ENCODE peak calls at places on chromosome 13, in four cellular contexts. L is A549, P is GM12878, Z is K562. Q is an unnamed sample.

GRCh38 chr13:106772202-106772601 is 204.3 kb upstream of the ARGLU1 start:
- DNase-seq in P (no peak), Z (no peak), L (no peak), Q (no peak)

GRCh38 chr13:62212246-62212645 is 796.6 kb upstream of the PCDH20 start:
- DNase-seq in Z (no peak), L (no peak), P (no peak), Q (no peak)

GRCh38 chr13:24923305-24923640 is 159.3 kb downstream of the RNF17 start:
- DNase-seq in Z (no peak), L (no peak), P (peak), Q (peak)

GRCh38 chr13:79245937-79246574 is 160.0 kb downstream of the RBM26 start:
- DNase-seq in Z (no peak), P (peak), L (no peak), Q (no peak)

GRCh38 chr13:112202266-112202665 is 135.3 kb downstream of the SOX1 start:
- DNase-seq in Z (no peak), P (no peak), L (no peak), Q (no peak)

GRCh38 chr13:54611400-54611799 is 1582.8 kb downstream of the OLFM4 start:
- DNase-seq in L (no peak), Z (no peak), P (no peak), Q (no peak)

GRCh38 chr13:46168341-46168740 is 13.6 kb downstream of the LCP1 start:
- DNase-seq in Z (no peak), P (no peak), L (no peak), Q (no peak)

GRCh38 chr13:43331676-43332075 is 308.3 kb downstream of the DNAJC15 start:
- DNase-seq in Z (no peak), L (no peak), P (no peak), Q (no peak)

GRCh38 chr13:33441015-33441414 is 155.5 kb upstream of the STARD13 start:
- DNase-seq in L (peak), Z (no peak), P (no peak), Q (peak)

GRCh38 chr13:112875627-112876026 is 93.4 kb upstream of the MCF2L start:
- DNase-seq in P (no peak), L (no peak), Z (no peak), Q (no peak)

GRCh38 chr13:76338003-76338402 is 548.2 kb downstream of the KCTD12 start:
- DNase-seq in L (no peak), Z (no peak), P (no peak), Q (no peak)

GRCh38 chr13:76210262-76210661 is 574.1 kb downstream of the LMO7 start:
- DNase-seq in L (no peak), P (no peak), Z (no peak), Q (no peak)

GRCh38 chr13:83150616-83151307 is 731.5 kb downstream of the SLITRK1 start:
- DNase-seq in P (no peak), L (no peak), Z (no peak), Q (no peak)

GRCh38 chr13:40175639-40176038 is 490.8 kb downstream of the FOXO1 start:
- DNase-seq in P (no peak), L (no peak), Z (no peak), Q (no peak)

GRCh38 chr13:30196025-30196424 is 111.3 kb downstream of the KATNAL1 start:
- DNase-seq in L (no peak), Z (no peak), P (no peak), Q (peak)
- TF ChIP-seq REST in L (no peak), Z (no peak), P (no peak), Q (no peak)

DNA sequence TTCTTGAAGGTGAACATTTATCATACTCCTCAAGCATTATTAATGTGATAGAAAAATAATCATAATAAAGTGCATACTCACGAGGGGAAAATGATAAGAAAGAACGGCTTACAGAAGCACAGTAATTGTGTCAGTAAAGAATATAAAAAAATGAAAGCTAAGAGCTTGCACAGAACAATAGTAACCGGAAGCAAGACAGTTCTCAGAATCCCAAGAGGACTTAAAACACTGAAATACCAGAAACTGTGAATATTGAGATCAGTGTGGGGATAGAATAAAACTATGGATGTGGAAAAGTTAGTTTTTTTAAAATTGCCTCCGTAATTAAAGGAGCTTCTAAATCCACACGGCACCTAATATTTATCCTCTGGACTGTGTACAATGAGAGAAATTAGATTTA is 482.7 kb downstream of the SLITRK6 start:
- DNase-seq in L (no peak), P (no peak), Z (no peak), Q (no peak)
- H3K4me3 ChIP-seq in L (no peak), P (no peak), Z (no peak), Q (no peak)

DNA sequence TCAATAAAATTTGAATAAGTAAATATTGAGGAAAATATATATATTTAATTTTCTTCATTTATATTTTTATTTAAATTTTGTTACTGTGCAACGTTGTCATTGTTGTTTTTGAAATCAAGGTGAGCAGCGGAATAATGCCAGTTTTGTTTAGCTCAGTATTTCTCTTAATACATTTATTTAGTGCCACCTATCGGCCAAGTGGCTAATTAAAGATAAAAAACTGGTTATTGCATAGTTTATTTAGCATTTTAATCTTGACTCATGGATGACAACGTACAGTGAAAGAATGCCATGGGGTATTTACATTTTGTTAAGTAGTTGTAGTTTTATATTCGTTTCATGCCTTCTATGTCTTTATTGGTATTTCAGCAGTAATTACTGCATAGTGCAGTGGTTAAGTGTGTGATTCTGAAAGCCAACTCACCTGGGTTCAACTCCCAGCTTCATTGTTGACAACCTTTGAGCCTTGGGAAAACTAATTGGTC is 265.9 kb downstream of the MYO16 start:
- DNase-seq in L (peak), P (no peak), Z (no peak), Q (peak)
- TF ChIP-seq RCOR1 in L (no peak), P (no peak), Z (no peak), Q (no peak)

GRCh38 chr13:77697208-77698103 is at the start of gene SLAIN1:
- DNase-seq in L (peak), Z (peak), P (no peak), Q (peak)

GRCh38 chr13:77696006-77696862 is 1.3 kb upstream of the SLAIN1 start:
- DNase-seq in Z (peak), P (no peak), L (no peak), Q (peak)

GRCh38 chr13:77699059-77699680 is 1.7 kb downstream of the SLAIN1 start:
- DNase-seq in Z (no peak), L (no peak), P (no peak), Q (no peak)

GRCh38 chr13:77696863-77697207 is 652 bp upstream of the SLAIN1 start:
- DNase-seq in P (no peak), Z (no peak), L (no peak), Q (no peak)

GRCh38 chr13:77698211-77699058 is 948 bp downstream of the SLAIN1 start:
- DNase-seq in L (no peak), Z (peak), P (no peak), Q (peak)
- TF ChIP-seq REST in L (no peak), Z (no peak), P (no peak), Q (no peak)

GRCh38 chr13:109156181-109156935 is 526.9 kb downstream of the MYO16 start:
- DNase-seq in Z (no peak), L (peak), P (no peak), Q (no peak)
- H3K4me3 ChIP-seq in Z (no peak), L (no peak), P (no peak), Q (peak)

DNA sequence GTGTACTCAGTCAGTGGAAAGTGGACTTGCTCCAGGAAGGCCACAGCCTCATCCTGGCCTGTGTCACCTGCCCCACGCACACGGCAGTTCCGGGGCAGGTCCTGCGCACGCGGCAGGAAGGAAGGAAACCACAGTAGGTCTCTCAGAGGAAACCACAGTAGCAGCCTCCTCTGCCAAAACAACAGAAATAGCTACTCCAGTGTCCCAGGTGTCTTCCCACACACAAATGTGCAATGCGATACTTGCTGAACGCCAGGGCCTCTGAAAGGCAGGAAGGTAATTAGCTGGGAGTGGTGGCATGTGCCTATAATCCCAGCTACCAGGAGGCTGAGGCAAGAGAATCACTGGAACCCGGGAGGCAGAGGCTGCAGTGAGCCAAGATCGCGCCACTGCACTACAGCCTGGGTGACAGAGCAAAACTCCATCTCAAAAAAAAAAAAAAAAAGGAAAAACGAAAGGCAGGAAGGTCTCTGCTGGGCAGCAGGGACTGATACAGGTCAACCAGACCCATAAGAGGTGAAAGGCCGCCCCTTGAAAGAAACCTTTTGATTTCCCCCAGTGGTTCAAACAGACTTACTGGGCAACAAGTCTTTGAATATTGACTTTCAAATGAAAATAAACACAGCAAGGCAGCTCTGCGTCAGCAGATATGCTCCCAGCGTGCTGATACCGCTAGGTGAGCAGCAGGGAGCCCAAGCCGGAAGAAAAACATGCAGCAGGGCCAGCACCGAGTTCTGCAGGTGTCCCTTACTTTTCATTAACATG is 49.5 kb downstream of the CRYL1 start:
- DNase-seq in Z (no peak), P (peak), L (no peak), Q (no peak)
- TF ChIP-seq RCOR1 in Z (no peak), P (no peak), L (no peak), Q (no peak)

DNA sequence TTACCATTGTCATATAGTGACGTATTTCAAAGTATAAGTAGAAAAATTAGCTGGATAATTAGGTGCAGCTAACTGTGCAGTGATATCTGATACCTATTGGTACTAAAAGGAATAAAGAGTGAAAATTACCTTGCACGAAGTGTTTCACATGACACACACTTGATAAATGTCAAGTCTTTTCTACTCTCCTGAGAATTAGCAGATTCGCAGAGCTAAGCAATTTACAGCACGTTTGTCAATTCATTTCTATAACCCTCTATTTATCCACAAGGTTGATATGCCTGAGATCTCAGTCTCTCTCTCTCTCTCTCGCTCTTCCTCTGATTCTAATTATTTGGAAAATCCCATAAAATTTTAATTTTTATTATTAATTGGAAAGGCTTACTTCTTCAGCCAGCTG is 1109.0 kb downstream of the EFNB2 start:
- DNase-seq in L (no peak), Z (no peak), P (no peak), Q (no peak)
- TF ChIP-seq REST in L (no peak), Z (no peak), P (no peak), Q (no peak)

DNA sequence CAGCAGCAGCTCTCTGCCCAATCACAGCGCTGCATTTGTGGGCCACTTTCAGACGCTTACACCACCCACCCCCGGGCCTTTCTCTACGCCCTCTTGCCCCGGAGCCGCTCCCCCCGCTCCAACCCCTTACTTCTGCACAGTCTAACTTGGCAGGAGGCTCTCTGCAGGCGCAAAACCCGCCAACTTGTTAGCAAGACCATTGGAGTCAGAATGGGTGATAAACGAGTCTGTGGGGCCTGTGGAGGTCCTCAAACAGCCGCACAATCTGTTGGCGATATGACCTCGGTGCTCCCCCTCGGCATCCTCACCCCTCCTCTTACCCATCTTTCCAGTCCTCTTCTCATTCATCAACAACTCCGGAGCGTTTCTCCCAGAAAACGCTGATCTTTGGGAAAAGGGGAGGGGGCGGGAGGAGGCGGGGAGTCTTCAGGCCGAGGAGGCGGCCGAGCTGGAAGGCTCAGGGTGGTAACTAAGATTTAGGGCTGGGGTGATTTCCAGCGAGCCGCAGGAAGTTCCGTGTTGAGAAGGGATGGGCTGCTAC is 4.2 kb downstream of the SOX21 start:
- DNase-seq in Z (no peak), L (no peak), P (no peak), Q (peak)
- H3K4me3 ChIP-seq in Z (no peak), L (peak), P (no peak), Q (no peak)

GRCh38 chr13:35687336-35687735 is 210.8 kb upstream of the MAB21L1 start:
- DNase-seq in P (no peak), L (no peak), Z (no peak), Q (no peak)
- TF ChIP-seq RCOR1 in P (no peak), L (no peak), Z (no peak), Q (no peak)

Q was measured in SK-N-SH.